ENCODE peak calls at places on chromosomes 11 and 22, in six cellular contexts. Z, C, I, R, O and U are unnamed samples. For H3K4me1 and H3K36me3, the result is how much of the 10 kb centered on the place peaks cover.

GRCh38 chr11:125948278-125949051 is 2.6 kb downstream of the VSIG10L2 start:
- DNase-seq in I (no peak), Z (no peak), C (no peak), R (no peak), O (no peak), U (no peak)

GRCh38 chr11:121057922-121058321 is 34.0 kb downstream of the TBCEL start:
- DNase-seq in R (no peak), I (no peak), C (no peak), O (no peak), Z (no peak), U (no peak)

GRCh38 chr11:119378851-119379465 is 2.5 kb downstream of the USP2 start:
- DNase-seq in O (no peak), R (no peak), Z (no peak), C (peak), I (no peak), U (no peak)

GRCh38 chr11:69166186-69167115 is 10.7 kb downstream of the SMIM38 start:
- DNase-seq in C (no peak), R (peak), I (peak), Z (peak), O (no peak), U (no peak)

GRCh38 chr11:103079833-103080232 is 12.1 kb downstream of the DCUN1D5 start:
- DNase-seq in I (no peak), O (no peak), Z (no peak), C (no peak), R (no peak), U (no peak)

GRCh38 chr11:35734669-35735068 is 72.1 kb downstream of the TRIM44 start:
- DNase-seq in Z (no peak), R (no peak), C (no peak), I (no peak), O (no peak), U (no peak)

GRCh38 chr11:48005133-48005532 is 24.8 kb downstream of the PTPRJ start:
- DNase-seq in I (no peak), O (no peak), Z (peak), R (no peak), C (no peak), U (no peak)

GRCh38 chr11:134846776-134847722 is 435.0 kb upstream of the B3GAT1 start:
- DNase-seq in O (no peak), R (no peak), Z (peak), C (no peak), I (peak), U (no peak)

GRCh38 chr11:73439002-73439843 is 63.0 kb downstream of the RELT start:
- DNase-seq in O (no peak), C (no peak), Z (no peak), I (no peak), R (no peak), U (no peak)

GRCh38 chr22:38777087-38777671 is 16.8 kb downstream of the DNAL4 start:
- DNase-seq in Z (no peak), I (no peak), O (no peak), R (no peak), C (no peak), U (no peak)

GRCh38 chr11:102111011-102111786 is 952 bp downstream of the YAP1 start:
- DNase-seq in C (peak), I (peak), R (peak), Z (no peak), O (no peak), U (no peak)

GRCh38 chr22:32380991-32381390 is 23.3 kb downstream of the RFPL3 start:
- DNase-seq in I (no peak), C (no peak), R (no peak), Z (no peak), O (no peak), U (no peak)

GRCh38 chr22:38261478-38261803 is 11.4 kb downstream of the TMEM184B start:
- DNase-seq in O (no peak), C (no peak), Z (no peak), R (no peak), I (no peak), U (no peak)

GRCh38 chr11:59923813-59924212 is 14.4 kb upstream of the OOSP1 start:
- DNase-seq in R (no peak), Z (no peak), C (no peak), O (no peak), I (no peak), U (no peak)

GRCh38 chr11:90468923-90469322 is 246.1 kb upstream of the CHORDC1 start:
- DNase-seq in R (no peak), Z (no peak), I (no peak), O (no peak), C (no peak), U (no peak)

GRCh38 chr11:101444164-101444563 is 139.6 kb downstream of the TRPC6 start:
- DNase-seq in Z (no peak), C (no peak), R (no peak), O (no peak), I (no peak), U (no peak)

GRCh38 chr11:3345736-3346135 is 33.2 kb downstream of the ZNF195 start:
- DNase-seq in C (no peak), O (no peak), Z (no peak), R (no peak), I (no peak), U (no peak)

GRCh38 chr11:33542921-33543320 is 157.7 kb downstream of the C11orf91 start:
- DNase-seq in Z (no peak), I (peak), R (peak), O (no peak), C (no peak), U (no peak)

DNA sequence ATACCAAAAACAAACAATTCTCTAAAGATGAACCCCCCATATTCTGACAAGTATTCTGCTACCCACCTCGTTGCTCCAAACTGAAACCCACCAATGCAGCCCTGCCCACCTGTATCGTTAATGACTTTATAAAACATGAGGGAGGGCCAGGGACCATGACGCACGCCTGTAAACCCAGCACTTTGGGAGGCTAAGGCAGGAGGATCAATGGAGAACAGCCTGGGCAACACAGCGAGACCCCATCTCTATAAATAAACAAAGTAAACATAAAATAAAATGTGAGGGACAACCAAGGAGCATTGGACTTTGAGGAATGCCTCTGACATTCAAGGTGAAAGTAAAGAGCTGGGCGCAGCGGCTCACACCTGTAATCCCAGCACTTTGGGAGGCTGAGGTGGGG is 39.8 kb upstream of the ATXN10 start:
- DNase-seq in R (no peak), I (no peak), O (no peak), C (no peak), Z (peak), U (no peak)
- H3K4me1 ChIP-seq in R (under half), I (under half), O (under half), C (under half), Z (under half), U (under half)

DNA sequence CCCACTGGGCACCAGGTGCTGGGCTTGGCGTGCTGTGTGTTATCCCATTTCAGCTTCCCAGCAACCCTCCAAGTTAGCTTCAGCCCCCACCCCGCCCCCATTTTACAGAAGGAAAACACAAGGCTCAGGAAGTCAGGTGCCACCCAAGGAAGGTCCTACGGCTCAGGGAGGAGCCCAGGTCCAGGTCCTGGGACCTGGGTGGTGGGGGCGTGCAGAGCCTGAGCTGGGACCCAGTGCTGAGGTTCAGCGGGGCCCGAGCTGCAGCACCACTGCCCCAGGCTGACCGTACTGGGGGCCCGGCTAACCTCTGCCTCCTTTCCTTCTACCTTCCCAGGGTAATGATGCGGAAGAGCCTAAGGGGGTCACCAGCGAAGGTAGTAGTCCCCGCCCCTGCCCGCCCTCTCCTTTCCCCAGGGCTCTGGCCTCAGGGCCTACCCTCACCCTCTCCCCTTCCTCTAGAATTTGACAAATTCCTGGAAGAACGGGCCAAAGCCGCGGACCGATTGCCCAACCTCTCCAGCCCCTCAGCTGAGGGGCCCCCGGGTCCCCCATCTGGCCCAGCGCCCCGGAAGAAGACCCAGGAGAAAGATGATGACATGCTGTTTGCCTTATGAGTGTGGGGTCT is 34.2 kb upstream of the HMOX1 start:
- DNase-seq in Z (no peak), O (no peak), I (no peak), R (no peak), C (no peak), U (no peak)
- H3K36me3 ChIP-seq in Z (half or more), O (under half), I (under half), R (half or more), C (half or more), U (under half)

GRCh38 chr11:45655831-45656230 is 9.6 kb downstream of the CHST1 start:
- DNase-seq in C (no peak), Z (peak), R (no peak), O (no peak), I (no peak), U (no peak)

GRCh38 chr11:45654741-45655283 is 10.6 kb downstream of the CHST1 start:
- DNase-seq in R (no peak), C (no peak), I (no peak), Z (no peak), O (no peak), U (no peak)

GRCh38 chr11:45653277-45653676 is 12.1 kb downstream of the CHST1 start:
- DNase-seq in R (no peak), I (no peak), Z (no peak), C (no peak), O (no peak), U (no peak)

GRCh38 chr11:45654242-45654641 is 11.2 kb downstream of the CHST1 start:
- DNase-seq in Z (peak), I (no peak), C (no peak), O (no peak), R (no peak), U (no peak)

GRCh38 chr11:45655347-45655756 is 10.1 kb downstream of the CHST1 start:
- DNase-seq in C (no peak), I (peak), Z (peak), O (peak), R (peak), U (peak)
- H3K4me3 ChIP-seq in C (no peak), I (no peak), Z (no peak), O (no peak), R (no peak), U (no peak)

GRCh38 chr11:7548659-7549283 is 35.0 kb downstream of the PPFIBP2 start:
- DNase-seq in Z (no peak), C (no peak), O (no peak), I (no peak), R (no peak), U (no peak)
- H3K4me1 ChIP-seq in Z (under half), C (under half), O (under half), I (under half), R (under half), U (under half)

GRCh38 chr11:108239076-108239475 is 16.2 kb downstream of the ATM start:
- DNase-seq in R (no peak), O (no peak), Z (no peak), I (no peak), C (no peak), U (peak)

GRCh38 chr11:108233277-108233945 is 10.5 kb downstream of the ATM start:
- DNase-seq in I (no peak), Z (no peak), O (no peak), R (no peak), C (no peak), U (no peak)

GRCh38 chr11:108235192-108235591 is 12.3 kb downstream of the ATM start:
- DNase-seq in O (no peak), R (no peak), I (no peak), Z (no peak), C (no peak), U (no peak)

GRCh38 chr11:108235633-108236032 is 12.8 kb downstream of the ATM start:
- DNase-seq in O (no peak), I (no peak), C (no peak), R (no peak), Z (no peak), U (no peak)

DNA sequence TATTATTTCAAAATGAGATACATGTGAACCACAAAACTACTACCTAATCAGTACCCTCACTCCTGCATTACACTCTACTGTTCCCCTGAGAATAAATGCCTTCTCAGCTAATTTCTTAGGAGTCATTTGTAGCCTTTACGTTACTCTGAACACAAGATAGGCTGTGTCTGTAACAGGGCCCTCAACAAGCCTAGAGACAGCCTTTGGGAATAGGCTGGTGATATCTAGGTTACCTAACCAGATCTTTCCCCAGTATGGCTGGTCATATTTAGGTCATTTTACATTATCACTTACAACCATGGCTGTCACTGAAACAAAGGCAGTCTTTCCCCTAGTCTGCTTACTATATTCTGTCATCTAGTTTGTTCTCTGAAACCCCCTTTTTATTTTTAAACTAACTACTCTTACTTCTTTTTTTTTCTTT is 14.2 kb downstream of the ATM start:
- DNase-seq in O (no peak), I (no peak), C (no peak), R (no peak), Z (no peak), U (peak)
- H3K36me3 ChIP-seq in O (under half), I (under half), C (under half), R (half or more), Z (half or more), U (under half)

DNA sequence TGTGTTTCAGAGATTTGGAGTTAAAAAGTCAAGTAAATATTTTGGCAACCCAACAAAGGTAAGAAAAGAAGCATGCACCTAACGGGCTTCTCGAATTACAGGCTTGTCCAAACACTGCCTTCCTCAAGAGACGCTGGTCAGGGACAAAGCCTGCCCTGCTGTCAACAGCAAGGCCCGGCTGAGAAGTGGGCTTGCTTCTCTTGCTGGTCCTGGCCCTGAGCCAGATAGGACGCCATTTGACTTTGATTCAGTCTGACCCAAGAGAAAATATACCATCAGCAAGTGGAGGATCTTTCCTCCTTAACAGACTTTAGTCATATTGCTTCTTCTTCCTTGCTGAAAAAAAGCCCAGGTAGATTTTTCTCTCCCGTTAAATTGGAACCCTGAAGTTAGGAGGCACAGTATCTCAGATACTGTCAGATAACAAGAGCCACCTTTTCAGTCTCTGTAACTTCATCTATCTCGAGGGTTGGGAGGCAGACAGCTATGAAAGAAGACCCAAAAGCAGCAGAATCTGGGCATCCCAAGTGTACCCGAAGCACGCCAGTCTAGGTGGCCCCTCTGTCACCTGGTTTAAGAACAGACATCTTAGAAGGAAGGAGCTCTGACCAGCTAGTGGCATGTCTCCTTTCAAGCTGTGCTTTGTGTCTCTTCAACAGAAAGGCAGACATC is 57.5 kb downstream of the C22orf31 start:
- DNase-seq in C (no peak), O (no peak), I (no peak), Z (no peak), R (no peak), U (no peak)
- H3K4me3 ChIP-seq in C (no peak), O (no peak), I (no peak), Z (no peak), R (no peak), U (no peak)

DNA sequence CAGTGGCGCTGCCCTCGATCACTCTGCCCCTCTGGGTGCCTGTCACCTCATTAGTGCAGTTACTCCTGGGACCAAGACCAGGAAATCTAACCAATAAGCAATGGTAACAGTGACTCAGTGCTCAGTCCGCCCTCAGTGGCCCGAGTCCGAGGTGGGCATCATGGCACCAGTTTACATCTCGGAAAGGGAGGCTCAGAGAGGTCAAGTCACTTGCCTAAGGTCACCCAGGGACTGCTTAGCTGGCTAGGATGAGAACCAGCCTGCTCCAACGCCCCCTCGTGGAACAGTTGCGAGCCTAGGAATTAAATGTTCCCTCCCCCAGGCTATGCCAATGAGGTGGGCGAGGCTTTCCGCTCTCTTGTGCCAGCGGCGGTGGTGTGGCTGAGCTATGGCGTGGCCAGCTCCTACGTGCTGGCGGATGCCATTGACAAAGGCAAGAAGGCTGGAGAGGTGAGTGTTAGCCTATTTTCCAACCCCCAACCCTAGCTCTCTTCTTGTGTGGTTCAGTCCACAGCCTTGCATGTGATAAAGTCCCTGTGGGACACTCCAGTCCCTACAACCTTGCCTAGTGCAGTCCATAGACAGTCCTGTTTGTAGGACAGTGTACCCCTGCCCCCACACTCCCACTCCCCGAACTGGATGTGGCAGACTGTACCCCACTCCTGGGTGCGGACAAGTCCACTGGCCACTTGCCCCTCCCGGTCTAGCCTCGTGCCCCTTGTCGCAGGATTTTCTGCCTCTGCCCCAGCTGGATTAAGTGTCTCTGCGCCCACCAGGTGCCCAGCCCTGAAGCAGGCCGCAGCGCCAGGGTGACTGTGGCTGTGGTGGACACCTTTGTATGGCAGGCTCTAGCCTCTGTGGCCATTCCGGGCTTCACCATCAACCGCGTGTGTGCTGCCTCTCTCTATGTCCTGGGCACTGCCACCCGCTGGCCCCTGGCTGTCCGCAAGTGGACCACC is 1.1 kb downstream of the MTFP1 start:
- DNase-seq in C (peak), O (peak), R (peak), I (peak), Z (peak), U (peak)
- H3K4me1 ChIP-seq in C (under half), O (under half), R (under half), I (under half), Z (under half), U (under half)